ENCODE peak calls at places on chromosomes 7 and 10, in four cellular contexts. T is cardiac muscle cell, X is GM23248, U is EH. Q is an unnamed sample.

GRCh38 chr7:156167417-156167807 is 355.1 kb upstream of the SHH start:
- DNase-seq in U (no peak), X (no peak), T (no peak), Q (no peak)

GRCh38 chr10:94963901-94964300 is 25.4 kb downstream of the CYP2C9 start:
- DNase-seq in U (peak; percentile 9), T (peak; percentile 28), X (peak; percentile 57), Q (peak; percentile 11)

GRCh38 chr7:101123703-101124068 is 3.2 kb upstream of the SERPINE1 start:
- DNase-seq in X (no peak), T (no peak), U (no peak), Q (no peak)

GRCh38 chr7:31938650-31939049 is 131.6 kb downstream of the PDE1C start:
- DNase-seq in T (no peak), X (peak; percentile 73), U (peak; percentile 79), Q (no peak)

GRCh38 chr10:48316236-48316635 is 9.8 kb downstream of the MAPK8 start:
- DNase-seq in T (no peak), X (no peak), U (no peak), Q (no peak)

GRCh38 chr10:126908729-126909526 is 3.7 kb downstream of the DOCK1 start:
- DNase-seq in X (peak; percentile 27), T (no peak), U (no peak), Q (peak; percentile 20)

GRCh38 chr7:121244120-121244865 is 84.5 kb upstream of the WNT16 start:
- DNase-seq in T (no peak), X (no peak), U (no peak), Q (no peak)

GRCh38 chr7:6360841-6361240 is 86.9 kb downstream of the DAGLB start:
- DNase-seq in U (peak; percentile 13), X (no peak), T (peak; percentile 49), Q (no peak)

GRCh38 chr10:103525901-103526300 is 32.4 kb downstream of the NEURL1 start:
- DNase-seq in U (no peak), X (no peak), T (no peak), Q (no peak)

GRCh38 chr7:158585721-158586498 is 1.7 kb downstream of the PTPRN2 start:
- DNase-seq in U (no peak), T (no peak), X (no peak), Q (no peak)

GRCh38 chr7:51376420-51377092 is 59.9 kb upstream of the COBL start:
- DNase-seq in T (peak; percentile 27), X (peak; percentile 17), U (peak; percentile 2), Q (no peak)

GRCh38 chr10:69415049-69415448 is 1.7 kb downstream of the TACR2 start:
- DNase-seq in U (no peak), T (no peak), X (no peak), Q (no peak)

GRCh38 chr10:44706745-44707144 is 204.4 kb upstream of the TMEM72 start:
- DNase-seq in U (peak; percentile 99), T (peak; percentile 81), X (peak; percentile 99), Q (peak; percentile 41)

GRCh38 chr10:77301305-77301730 is 336.3 kb downstream of the KCNMA1 start:
- DNase-seq in X (peak; percentile 69), U (peak; percentile 79), T (peak; percentile 56), Q (no peak)

GRCh38 chr7:128209229-128210035 is 31.6 kb upstream of the LEP start:
- DNase-seq in U (peak; percentile 78), X (peak; percentile 86), T (peak; percentile 84), Q (peak; percentile 70)

GRCh38 chr10:48605264-48605615 is 367 bp upstream of the ARHGAP22 start:
- DNase-seq in U (peak; percentile 28), T (no peak), X (peak; percentile 41), Q (no peak)

Q was measured in fibroblast of villous mesenchyme.